ENCODE peak calls at places on chromosomes 16 and 17, in six cellular contexts. X, L, A, S, H and Z are unnamed samples.

GRCh38 chr16:75208861-75209505 is 2.0 kb upstream of the CTRB2 start:
- DNase-seq in X (no peak), L (no peak), A (peak), S (no peak), H (no peak), Z (no peak)

GRCh38 chr16:680967-681745 is 946 bp downstream of the STUB1 start:
- DNase-seq in X (no peak), L (no peak), A (no peak), S (no peak), H (no peak), Z (no peak)

GRCh38 chr17:58416396-58416795 is 938 bp downstream of the RNF43 start:
- DNase-seq in X (no peak), L (no peak), A (no peak), S (no peak), H (no peak), Z (no peak)

GRCh38 chr16:89169778-89170177 is 1.8 kb upstream of the CDH15 start:
- DNase-seq in X (no peak), L (no peak), A (peak), S (no peak), H (no peak), Z (no peak)

GRCh38 chr16:84482951-84483881 is 21.2 kb downstream of the MEAK7 start:
- DNase-seq in X (no peak), L (no peak), A (no peak), S (no peak), H (no peak), Z (no peak)

GRCh38 chr16:66486773-66487579 is 59.9 kb downstream of the BEAN1 start:
- DNase-seq in X (no peak), L (peak), A (no peak), S (peak), H (no peak), Z (no peak)

GRCh38 chr17:80761421-80761871 is 216.8 kb downstream of the RPTOR start:
- DNase-seq in X (peak), L (no peak), A (no peak), S (peak), H (no peak), Z (no peak)

GRCh38 chr17:83135692-83136091 is 56.3 kb downstream of the METRNL start:
- DNase-seq in X (no peak), L (no peak), A (no peak), S (no peak), H (no peak), Z (no peak)

GRCh38 chr17:81908793-81909192 is 2.4 kb downstream of the PCYT2 start:
- DNase-seq in X (no peak), L (no peak), A (no peak), S (no peak), H (no peak), Z (no peak)

GRCh38 chr17:6474906-6475305 is 30.7 kb downstream of the PIMREG start:
- DNase-seq in X (no peak), L (no peak), A (no peak), S (no peak), H (no peak), Z (no peak)

GRCh38 chr16:2675021-2675420 is 7.3 kb upstream of the KCTD5 start:
- DNase-seq in X (no peak), L (no peak), A (no peak), S (no peak), H (no peak), Z (no peak)

GRCh38 chr16:17403156-17403809 is 67.5 kb downstream of the XYLT1 start:
- DNase-seq in X (no peak), L (no peak), A (no peak), S (no peak), H (no peak), Z (no peak)

GRCh38 chr17:78611636-78612035 is 34.4 kb upstream of the DNAH17 start:
- DNase-seq in X (no peak), L (peak), A (no peak), S (no peak), H (no peak), Z (no peak)

GRCh38 chr16:54748611-54749190 is 182.0 kb upstream of the IRX5 start:
- DNase-seq in X (no peak), L (no peak), A (no peak), S (no peak), H (no peak), Z (no peak)

GRCh38 chr17:73340093-73340596 is 28.3 kb upstream of the CDC42EP4 start:
- DNase-seq in X (peak), L (peak), A (no peak), S (peak), H (peak), Z (peak)

GRCh38 chr16:57277586-57277985 is 6.9 kb downstream of the PLLP start:
- DNase-seq in X (peak), L (no peak), A (peak), S (peak), H (no peak), Z (peak)

GRCh38 chr17:41895617-41896016 is 23.1 kb downstream of the ACLY start:
- DNase-seq in X (no peak), L (no peak), A (no peak), S (no peak), H (no peak), Z (no peak)

GRCh38 chr17:28499366-28499668 is 6.8 kb upstream of the FOXN1 start:
- DNase-seq in X (no peak), L (no peak), A (peak), S (no peak), H (no peak), Z (no peak)

GRCh38 chr17:36777118-36777517 is 160.2 kb upstream of the LHX1 start:
- DNase-seq in X (no peak), L (no peak), A (no peak), S (no peak), H (no peak), Z (no peak)

GRCh38 chr16:28096974-28097373 is 33.5 kb upstream of the GSG1L start:
- DNase-seq in X (no peak), L (no peak), A (peak), S (no peak), H (no peak), Z (no peak)

GRCh38 chr16:73122604-73123386 is 74.9 kb upstream of the ZFHX3 start:
- DNase-seq in X (no peak), L (no peak), A (peak), S (peak), H (no peak), Z (no peak)

GRCh38 chr17:19370493-19370960 is 7.8 kb upstream of the MAPK7 start:
- DNase-seq in X (no peak), L (no peak), A (peak), S (no peak), H (no peak), Z (no peak)

GRCh38 chr17:2474371-2474770 is 37.3 kb downstream of the METTL16 start:
- DNase-seq in X (no peak), L (no peak), A (no peak), S (no peak), H (no peak), Z (no peak)

GRCh38 chr17:17491546-17491988 is 4.6 kb downstream of the RASD1 start:
- DNase-seq in X (no peak), L (no peak), A (no peak), S (no peak), H (no peak), Z (no peak)

GRCh38 chr16:56246051-56246817 is 54.9 kb downstream of the GNAO1 start:
- DNase-seq in X (no peak), L (no peak), A (no peak), S (no peak), H (no peak), Z (no peak)

GRCh38 chr17:82848022-82848592 is 8.3 kb upstream of the ZNF750 start:
- DNase-seq in X (no peak), L (peak), A (no peak), S (peak), H (peak), Z (peak)

GRCh38 chr16:50814043-50814442 is 72.2 kb downstream of the CYLD start:
- DNase-seq in X (no peak), L (no peak), A (no peak), S (no peak), H (no peak), Z (no peak)

GRCh38 chr17:82963104-82963950 is 116.1 kb upstream of the METRNL start:
- DNase-seq in X (no peak), L (peak), A (peak), S (peak), H (peak), Z (peak)

GRCh38 chr16:31216552-31217530 is at the start of gene PYDC1:
- DNase-seq in X (no peak), L (no peak), A (no peak), S (no peak), H (no peak), Z (no peak)

GRCh38 chr16:28320023-28320561 is 27.8 kb downstream of the SBK1 start:
- DNase-seq in X (no peak), L (no peak), A (no peak), S (no peak), H (no peak), Z (no peak)

GRCh38 chr16:25063865-25064264 is 47.7 kb upstream of the LCMT1 start:
- DNase-seq in X (no peak), L (no peak), A (no peak), S (peak), H (no peak), Z (no peak)

GRCh38 chr17:82445542-82445941 is 5.0 kb downstream of the CYBC1 start:
- DNase-seq in X (no peak), L (no peak), A (no peak), S (no peak), H (no peak), Z (no peak)

GRCh38 chr17:28963212-28963611 is 11.9 kb upstream of the PHF12 start:
- DNase-seq in X (no peak), L (no peak), A (no peak), S (no peak), H (no peak), Z (no peak)

GRCh38 chr16:72905581-72905980 is 142.3 kb downstream of the ZFHX3 start:
- DNase-seq in X (no peak), L (no peak), A (no peak), S (peak), H (no peak), Z (no peak)

GRCh38 chr17:21034350-21035235 is 8.2 kb downstream of the USP22 start:
- DNase-seq in X (no peak), L (no peak), A (no peak), S (no peak), H (no peak), Z (no peak)

GRCh38 chr17:35243459-35244204 is 760 bp downstream of the SLFN5 start:
- DNase-seq in X (peak), L (no peak), A (peak), S (peak), H (peak), Z (peak)

GRCh38 chr16:68517606-68518161 is 21.4 kb upstream of the ZFP90 start:
- DNase-seq in X (no peak), L (no peak), A (no peak), S (no peak), H (no peak), Z (no peak)

DNA sequence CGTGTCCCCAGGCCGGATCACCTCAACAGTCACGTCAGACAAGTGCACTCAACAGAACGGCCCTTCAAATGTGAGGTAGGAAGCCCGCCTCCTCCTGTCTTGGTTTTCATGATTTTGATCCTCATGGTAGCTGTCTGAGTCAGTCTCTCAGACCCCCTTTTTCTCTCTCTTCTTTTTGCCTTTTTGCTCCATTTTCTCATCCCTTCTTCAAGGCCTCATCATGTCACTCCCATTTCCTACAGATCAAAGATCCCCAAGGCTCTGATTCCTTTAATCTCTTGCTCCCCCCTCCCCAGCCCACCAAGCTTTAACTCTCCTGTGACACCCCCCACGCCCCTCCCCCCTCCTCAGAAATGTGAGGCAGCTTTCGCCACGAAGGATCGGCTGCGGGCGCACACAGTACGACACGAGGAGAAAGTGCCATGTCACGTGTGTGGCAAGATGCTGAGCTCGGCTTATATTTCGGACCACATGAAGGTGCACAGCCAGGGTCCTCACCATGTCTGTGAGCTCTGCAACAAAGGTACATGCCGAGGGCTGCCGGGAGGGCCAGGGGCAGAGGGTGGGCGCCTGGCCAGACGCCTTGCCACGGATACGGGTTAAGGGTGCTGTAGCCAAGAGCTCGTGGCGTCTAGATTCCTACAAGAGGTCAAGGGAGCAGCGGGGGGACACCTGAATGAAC is 2.0 kb downstream of the MAZ start:
- DNase-seq in X (no peak), L (no peak), A (no peak), S (no peak), H (no peak), Z (no peak)
- H3K4me3 ChIP-seq in X (peak), L (peak), A (peak), S (peak), H (peak), Z (no peak)

DNA sequence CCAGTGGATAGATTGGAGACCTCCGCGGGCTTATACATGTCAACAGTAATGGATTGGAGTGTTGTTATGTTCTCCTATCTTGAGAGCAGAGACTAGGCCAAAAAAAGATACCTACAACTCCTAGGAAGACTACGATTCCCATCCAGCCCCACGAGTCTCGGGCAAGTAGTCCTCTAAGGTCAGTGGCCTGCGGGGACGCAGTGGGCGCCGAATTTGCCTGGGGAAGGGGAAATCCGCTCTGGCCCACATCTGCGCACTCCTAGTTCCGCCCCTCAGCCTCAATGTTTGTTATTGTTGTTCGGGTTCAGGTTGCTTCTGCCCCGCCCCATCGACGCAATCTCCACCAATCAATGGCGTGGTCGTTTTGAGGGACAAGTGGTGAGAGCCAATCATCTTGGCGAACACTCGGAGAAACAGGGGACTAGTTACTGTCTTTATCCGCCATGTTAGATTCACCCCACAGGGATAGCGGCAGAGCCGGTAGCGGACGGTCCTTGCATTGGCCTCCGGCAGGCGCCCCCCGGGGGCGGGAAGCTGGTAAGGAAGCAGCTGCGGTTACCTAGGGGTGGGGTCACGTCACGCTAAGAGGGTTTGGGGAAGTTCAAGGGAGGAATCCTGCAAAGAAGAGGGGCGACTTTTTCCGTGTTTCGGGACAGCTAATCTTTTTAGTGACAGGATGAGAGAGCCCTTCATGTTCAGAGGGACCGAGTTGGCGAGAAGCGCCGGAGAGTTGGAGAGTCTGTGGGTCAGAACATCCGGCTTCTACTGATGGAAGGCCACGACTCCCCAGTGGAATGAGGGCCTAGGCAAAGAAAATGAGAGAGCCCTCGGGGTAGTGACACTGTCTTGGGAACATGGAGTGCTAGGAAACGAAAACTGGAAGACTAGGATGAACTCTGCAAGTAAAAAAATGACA is at the start of gene NBR1:
- DNase-seq in X (peak), L (peak), A (peak), S (peak), H (peak), Z (peak)
- H3K4me3 ChIP-seq in X (peak), L (peak), A (peak), S (peak), H (peak), Z (peak)

DNA sequence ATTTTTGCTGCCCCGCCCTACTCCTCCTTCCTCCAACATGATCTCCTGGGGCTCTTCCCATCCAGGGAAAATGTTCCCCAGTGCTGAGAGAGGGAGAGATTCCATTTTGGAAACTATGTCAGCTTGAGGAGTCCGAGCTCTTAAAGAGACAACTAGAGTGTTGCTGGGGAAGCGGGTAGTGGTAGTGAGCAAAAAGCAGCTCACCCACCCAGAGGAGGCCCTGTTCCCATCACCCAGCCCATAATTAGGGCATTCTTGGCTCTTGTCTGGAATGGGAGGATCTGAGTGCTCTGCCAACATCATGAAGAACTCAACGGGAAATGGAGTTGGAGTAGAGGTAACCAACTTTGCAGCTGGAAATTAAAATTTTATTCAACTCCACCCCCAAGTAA is 9.1 kb upstream of the MSL1 start:
- DNase-seq in X (no peak), L (no peak), A (no peak), S (no peak), H (no peak), Z (no peak)
- H3K4me3 ChIP-seq in X (no peak), L (no peak), A (peak), S (no peak), H (no peak), Z (no peak)

GRCh38 chr17:32805029-32805976 is 71.6 kb downstream of the MYO1D start:
- DNase-seq in X (no peak), L (no peak), A (no peak), S (peak), H (no peak), Z (no peak)
- H3K4me3 ChIP-seq in X (no peak), L (no peak), A (no peak), S (no peak), H (no peak), Z (no peak)

DNA sequence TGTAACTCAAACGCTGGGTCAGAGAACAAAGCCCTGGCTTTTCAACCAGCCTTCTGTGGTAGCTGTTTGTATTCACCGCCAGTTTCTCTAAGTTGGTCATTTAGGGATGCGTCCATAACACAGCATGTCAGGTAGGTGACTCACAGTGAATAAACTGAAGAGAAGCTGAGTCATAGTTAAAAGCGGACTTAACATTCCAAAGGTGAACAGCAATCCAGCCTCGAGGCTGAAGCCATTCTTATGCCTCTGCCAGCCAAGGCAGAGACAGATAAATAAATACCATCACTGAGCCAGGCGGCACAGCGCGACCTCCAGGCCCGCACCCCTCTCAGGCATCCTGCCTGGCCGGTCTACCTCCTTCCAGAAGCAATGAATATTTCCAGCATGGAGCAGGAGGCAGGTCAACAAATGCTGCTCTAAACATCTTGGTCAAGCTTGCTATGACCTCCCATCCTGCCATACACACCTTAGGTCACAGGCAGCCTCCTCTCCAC is 12.4 kb upstream of the CACNG4 start:
- DNase-seq in X (peak), L (peak), A (no peak), S (peak), H (peak), Z (peak)
- H3K4me3 ChIP-seq in X (no peak), L (peak), A (no peak), S (no peak), H (no peak), Z (no peak)

GRCh38 chr16:52554334-52554733 is 7.4 kb upstream of the TOX3 start:
- DNase-seq in X (no peak), L (no peak), A (no peak), S (no peak), H (no peak), Z (no peak)
- H3K4me3 ChIP-seq in X (no peak), L (no peak), A (no peak), S (no peak), H (no peak), Z (no peak)

GRCh38 chr17:59845595-59846390 is 47.0 kb downstream of the TUBD1 start:
- DNase-seq in X (peak), L (no peak), A (no peak), S (peak), H (no peak), Z (peak)
- H3K4me3 ChIP-seq in X (peak), L (no peak), A (peak), S (no peak), H (no peak), Z (no peak)

DNA sequence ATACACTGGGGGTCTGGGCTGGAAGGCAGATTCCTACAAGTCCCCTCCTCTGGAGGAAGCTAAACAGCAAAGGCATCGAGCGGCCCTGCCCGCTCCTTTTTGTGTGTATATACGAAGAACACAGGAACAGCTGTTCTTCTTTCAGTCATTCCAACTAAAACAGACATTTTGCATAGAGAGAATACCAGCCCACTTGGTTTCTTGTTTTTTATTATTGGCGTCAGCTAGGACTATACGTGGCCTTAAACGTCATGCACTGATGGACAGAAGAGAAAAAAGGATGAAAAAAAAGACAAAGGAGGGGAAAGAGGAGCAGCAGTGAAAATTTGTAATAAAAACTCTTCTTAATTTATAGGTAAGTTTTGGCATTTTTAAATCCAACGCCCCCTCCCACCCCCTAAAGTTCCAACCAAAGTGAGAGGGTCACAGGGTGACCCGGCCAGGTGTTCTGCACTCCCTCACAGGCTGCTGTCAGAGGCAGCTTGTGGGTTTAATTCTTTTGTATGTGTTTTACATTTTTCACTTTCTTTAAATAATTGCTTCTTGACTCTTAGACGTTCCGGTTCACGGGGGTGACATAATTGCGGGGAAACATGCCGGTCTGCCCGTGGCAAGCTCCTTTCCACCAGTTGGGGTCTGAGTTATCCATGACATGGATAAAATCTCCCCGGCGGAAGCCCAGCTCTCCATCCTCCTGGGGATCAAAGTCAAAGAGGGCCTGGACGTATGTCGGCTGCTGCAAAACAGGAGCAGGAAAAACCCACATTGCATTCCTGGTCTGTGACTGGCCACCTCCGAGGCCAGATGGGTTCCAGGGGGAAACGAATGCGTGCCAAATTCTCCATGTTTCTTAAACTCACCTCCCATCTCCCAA is 30.8 kb upstream of the SLC25A19 start:
- DNase-seq in X (no peak), L (peak), A (no peak), S (peak), H (peak), Z (no peak)
- H3K4me3 ChIP-seq in X (no peak), L (no peak), A (no peak), S (no peak), H (no peak), Z (no peak)